ENCODE peak calls at places on chromosomes 13 and 19, in five cellular contexts. N, H, L, M and J are unnamed samples.

GRCh38 chr13:107907065-107907464 is 308.3 kb downstream of the LIG4 start:
- DNase-seq in N (no peak), H (no peak), L (no peak), M (no peak), J (no peak)

GRCh38 chr13:100148422-100148821 is 59.5 kb downstream of the PCCA start:
- DNase-seq in N (no peak), H (no peak), L (no peak), M (no peak), J (no peak)

GRCh38 chr13:102945324-102945815 is 99.5 kb downstream of the ERCC5 start:
- DNase-seq in N (no peak), H (no peak), L (no peak), M (no peak), J (no peak)

GRCh38 chr19:13954185-13954584 is 1.9 kb downstream of the DCAF15 start:
- DNase-seq in N (no peak), H (no peak), L (no peak), M (no peak), J (no peak)

GRCh38 chr13:96141032-96141431 is 51.1 kb downstream of the HS6ST3 start:
- DNase-seq in N (peak), H (peak), L (peak), M (no peak), J (no peak)

GRCh38 chr13:105804561-105805190 is 730.8 kb downstream of the EFNB2 start:
- DNase-seq in N (peak), H (peak), L (peak), M (no peak), J (peak)

GRCh38 chr13:45132384-45133064 is 12.2 kb downstream of the GTF2F2 start:
- DNase-seq in N (no peak), H (no peak), L (no peak), M (no peak), J (no peak)

GRCh38 chr19:6066661-6067646 is 43.3 kb downstream of the RFX2 start:
- DNase-seq in N (peak), H (peak), L (peak), M (peak), J (peak)

GRCh38 chr13:104015646-104016396 is 949.6 kb upstream of the SLC10A2 start:
- DNase-seq in N (peak), H (no peak), L (peak), M (no peak), J (no peak)

GRCh38 chr13:60397693-60398437 is 845 bp downstream of the TDRD3 start:
- DNase-seq in N (peak), H (peak), L (peak), M (peak), J (peak)

GRCh38 chr19:50356691-50357177 is 8.7 kb downstream of the NAPSA start:
- DNase-seq in N (no peak), H (no peak), L (no peak), M (no peak), J (no peak)

GRCh38 chr13:40197049-40197448 is 469.4 kb downstream of the FOXO1 start:
- DNase-seq in N (no peak), H (no peak), L (no peak), M (no peak), J (no peak)

GRCh38 chr13:44801990-44802389 is 187.3 kb downstream of the NUFIP1 start:
- DNase-seq in N (peak), H (peak), L (peak), M (no peak), J (no peak)

GRCh38 chr13:113053376-113053775 is 52.2 kb upstream of the F7 start:
- DNase-seq in N (no peak), H (no peak), L (no peak), M (no peak), J (no peak)

GRCh38 chr13:31052478-31052877 is 109.2 kb downstream of the HSPH1 start:
- DNase-seq in N (no peak), H (no peak), L (no peak), M (no peak), J (no peak)

GRCh38 chr13:107864543-107865460 is 350.5 kb downstream of the LIG4 start:
- DNase-seq in N (peak), H (peak), L (peak), M (peak), J (peak)

GRCh38 chr13:32736648-32737047 is 150.4 kb downstream of the PDS5B start:
- DNase-seq in N (no peak), H (no peak), L (peak), M (no peak), J (no peak)

GRCh38 chr13:97030705-97031452 is 36.6 kb upstream of the OXGR1 start:
- DNase-seq in N (peak), H (peak), L (peak), M (no peak), J (no peak)

GRCh38 chr13:110125613-110126272 is 181.2 kb downstream of the COL4A1 start:
- DNase-seq in N (no peak), H (no peak), L (no peak), M (peak), J (peak)

GRCh38 chr13:26695891-26696311 is 64.7 kb downstream of the GPR12 start:
- DNase-seq in N (no peak), H (no peak), L (no peak), M (no peak), J (no peak)

GRCh38 chr19:29724102-29724641 is 9.1 kb upstream of the C19orf12 start:
- DNase-seq in N (peak), H (no peak), L (peak), M (peak), J (no peak)

GRCh38 chr13:37446503-37446902 is 152.1 kb downstream of the POSTN start:
- DNase-seq in N (peak), H (peak), L (peak), M (no peak), J (peak)

GRCh38 chr13:102773441-102774209 is at the start of gene TEX30:
- DNase-seq in N (peak), H (peak), L (peak), M (peak), J (peak)

GRCh38 chr13:32150239-32150638 is 118.7 kb downstream of the FRY start:
- DNase-seq in N (peak), H (no peak), L (peak), M (no peak), J (no peak)

GRCh38 chr13:45510671-45511070 is 45.9 kb downstream of the COG3 start:
- DNase-seq in N (no peak), H (no peak), L (no peak), M (no peak), J (no peak)

GRCh38 chr19:43371909-43372308 is 18.4 kb downstream of the CD177 start:
- DNase-seq in N (no peak), H (no peak), L (no peak), M (no peak), J (no peak)